ENCODE peak calls at places on chromosomes 4 and X, in seven cellular contexts. One of them, this sample, is unnamed.

GRCh38 chr4:5776510-5776909 is 65.5 kb downstream of the EVC start:
- DNase-seq in HCT116: no peak
- DNase-seq in HepG2: no peak
- DNase-seq in GM12878: no peak
- DNase-seq in K562: no peak
- DNase-seq in SK-N-SH: no peak
- DNase-seq in H1: no peak
- DNase-seq in this sample: no peak

GRCh38 chrX:120380699-120381098 is 18.8 kb downstream of the ATP1B4 start:
- DNase-seq in H1: no peak
- DNase-seq in GM12878: no peak
- DNase-seq in HepG2: peak; percentile 10
- DNase-seq in SK-N-SH: no peak
- DNase-seq in HCT116: peak; percentile 29
- DNase-seq in K562: no peak
- DNase-seq in this sample: no peak

GRCh38 chr4:140743194-140743931 is 12.8 kb downstream of the TBC1D9 start:
- DNase-seq in HepG2: peak; percentile 51
- DNase-seq in GM12878: peak; percentile 58
- DNase-seq in SK-N-SH: peak; percentile 12
- DNase-seq in HCT116: no peak
- DNase-seq in K562: no peak
- DNase-seq in H1: no peak
- DNase-seq in this sample: no peak

GRCh38 chr4:146333187-146333894 is 119.0 kb downstream of the REELD1 start:
- DNase-seq in HCT116: no peak
- DNase-seq in H1: no peak
- DNase-seq in SK-N-SH: no peak
- DNase-seq in GM12878: peak; percentile 59
- DNase-seq in K562: no peak
- DNase-seq in HepG2: peak; percentile 7
- DNase-seq in this sample: no peak

GRCh38 chr4:185587444-185588161 is 52.3 kb upstream of the PDLIM3 start:
- DNase-seq in H1: peak; percentile 77
- DNase-seq in GM12878: peak; percentile 26
- DNase-seq in HCT116: no peak
- DNase-seq in SK-N-SH: no peak
- DNase-seq in HepG2: no peak
- DNase-seq in K562: no peak
- DNase-seq in this sample: no peak

GRCh38 chr4:101818362-101818761 is 27.8 kb downstream of the BANK1 start:
- DNase-seq in SK-N-SH: no peak
- DNase-seq in K562: no peak
- DNase-seq in H1: no peak
- DNase-seq in HCT116: no peak
- DNase-seq in GM12878: no peak
- DNase-seq in HepG2: no peak
- DNase-seq in this sample: no peak

GRCh38 chr4:39514888-39515401 is 12.3 kb downstream of the UGDH start:
- DNase-seq in HCT116: peak; percentile 27
- DNase-seq in GM12878: no peak
- DNase-seq in K562: no peak
- DNase-seq in H1: no peak
- DNase-seq in SK-N-SH: no peak
- DNase-seq in HepG2: peak; percentile 99
- DNase-seq in this sample: no peak

GRCh38 chrX:51608766-51609165 is 9.9 kb downstream of the CENPVL3 start:
- DNase-seq in H1: no peak
- DNase-seq in HepG2: no peak
- DNase-seq in K562: no peak
- DNase-seq in GM12878: no peak
- DNase-seq in SK-N-SH: no peak
- DNase-seq in HCT116: no peak
- DNase-seq in this sample: no peak

GRCh38 chrX:103953353-103953752 is 9.1 kb upstream of the TMSB15B start:
- DNase-seq in HCT116: no peak
- DNase-seq in K562: no peak
- DNase-seq in HepG2: no peak
- DNase-seq in H1: no peak
- DNase-seq in SK-N-SH: no peak
- DNase-seq in GM12878: no peak
- DNase-seq in this sample: no peak

GRCh38 chr4:154254999-154255398 is 236.6 kb downstream of the DCHS2 start:
- DNase-seq in SK-N-SH: no peak
- DNase-seq in GM12878: no peak
- DNase-seq in H1: no peak
- DNase-seq in K562: no peak
- DNase-seq in HCT116: peak; percentile 2
- DNase-seq in HepG2: no peak
- DNase-seq in this sample: no peak

GRCh38 chr4:154292589-154292988 is 199.0 kb downstream of the DCHS2 start:
- DNase-seq in K562: no peak
- DNase-seq in H1: no peak
- DNase-seq in HepG2: no peak
- DNase-seq in GM12878: no peak
- DNase-seq in HCT116: no peak
- DNase-seq in SK-N-SH: no peak
- DNase-seq in this sample: no peak

GRCh38 chr4:101284546-101284945 is 62.8 kb downstream of the PPP3CA start:
- DNase-seq in SK-N-SH: no peak
- DNase-seq in K562: no peak
- DNase-seq in HepG2: no peak
- DNase-seq in H1: no peak
- DNase-seq in GM12878: no peak
- DNase-seq in HCT116: no peak
- DNase-seq in this sample: no peak

GRCh38 chrX:15128838-15129237 is 141.0 kb downstream of the ASB9 start:
- DNase-seq in HepG2: no peak
- DNase-seq in H1: no peak
- DNase-seq in HCT116: no peak
- DNase-seq in SK-N-SH: no peak
- DNase-seq in K562: no peak
- DNase-seq in GM12878: no peak
- DNase-seq in this sample: no peak

GRCh38 chr4:159174645-159175147 is 71.8 kb downstream of the RAPGEF2 start:
- DNase-seq in HCT116: no peak
- DNase-seq in K562: no peak
- DNase-seq in SK-N-SH: no peak
- DNase-seq in HepG2: no peak
- DNase-seq in GM12878: no peak
- DNase-seq in H1: no peak
- DNase-seq in this sample: no peak

GRCh38 chr4:125198916-125199315 is 115.8 kb upstream of the FAT4 start:
- DNase-seq in HepG2: no peak
- DNase-seq in H1: no peak
- DNase-seq in HCT116: no peak
- DNase-seq in GM12878: no peak
- DNase-seq in K562: no peak
- DNase-seq in SK-N-SH: no peak
- DNase-seq in this sample: no peak

GRCh38 chrX:151790421-151791160 is 56.0 kb downstream of the CNGA2 start:
- DNase-seq in HCT116: no peak
- DNase-seq in K562: no peak
- DNase-seq in H1: no peak
- DNase-seq in HepG2: no peak
- DNase-seq in SK-N-SH: no peak
- DNase-seq in GM12878: no peak
- DNase-seq in this sample: no peak

GRCh38 chr4:185304944-185305690 is 90.6 kb downstream of the LRP2BP start:
- DNase-seq in H1: peak; percentile 57
- DNase-seq in HepG2: peak; percentile 30
- DNase-seq in GM12878: peak; percentile 68
- DNase-seq in K562: no peak
- DNase-seq in SK-N-SH: peak; percentile 28
- DNase-seq in HCT116: no peak
- DNase-seq in this sample: no peak

GRCh38 chr4:141463678-141464077 is 172.7 kb upstream of the IL15 start:
- DNase-seq in H1: no peak
- DNase-seq in HCT116: no peak
- DNase-seq in GM12878: no peak
- DNase-seq in HepG2: no peak
- DNase-seq in SK-N-SH: no peak
- DNase-seq in K562: no peak
- DNase-seq in this sample: no peak

GRCh38 chrX:26026179-26026578 is 112.0 kb upstream of the MAGEB18 start:
- DNase-seq in H1: no peak
- DNase-seq in HepG2: no peak
- DNase-seq in HCT116: no peak
- DNase-seq in GM12878: no peak
- DNase-seq in SK-N-SH: no peak
- DNase-seq in K562: no peak
- DNase-seq in this sample: no peak

GRCh38 chr4:71941001-71941400 is 90.8 kb upstream of the NPFFR2 start:
- DNase-seq in HepG2: peak; percentile 1
- DNase-seq in GM12878: no peak
- DNase-seq in H1: no peak
- DNase-seq in K562: peak; percentile 12
- DNase-seq in SK-N-SH: peak; percentile 17
- DNase-seq in HCT116: peak; percentile 1
- DNase-seq in this sample: no peak

GRCh38 chrX:37942170-37942569 is 64.2 kb upstream of the SYTL5 start:
- DNase-seq in H1: no peak
- DNase-seq in K562: no peak
- DNase-seq in HepG2: no peak
- DNase-seq in SK-N-SH: no peak
- DNase-seq in GM12878: no peak
- DNase-seq in HCT116: no peak
- DNase-seq in this sample: no peak

DNA sequence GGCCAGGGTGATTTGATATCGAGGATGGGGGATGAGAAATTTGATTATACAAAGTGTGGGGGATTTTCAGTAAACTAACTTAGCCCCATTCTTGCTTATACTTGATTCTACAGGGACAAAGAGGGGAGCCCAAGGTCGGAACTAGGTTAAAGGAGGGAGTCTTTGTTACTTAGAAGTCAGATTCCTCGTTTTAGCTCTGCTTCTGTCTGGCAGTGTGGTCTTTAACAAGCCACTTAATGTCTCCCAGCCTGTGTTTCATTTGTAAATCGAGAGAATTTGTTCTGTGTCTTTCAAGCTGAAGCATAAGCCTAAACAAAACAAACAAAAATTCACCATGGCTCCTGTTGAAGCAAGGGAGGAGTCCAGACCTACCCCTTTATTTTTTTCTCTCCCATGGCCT is 62.8 kb upstream of the SYTL5 start:
- DNase-seq in SK-N-SH: no peak
- DNase-seq in GM12878: no peak
- DNase-seq in K562: no peak
- DNase-seq in H1: no peak
- DNase-seq in HCT116: no peak
- DNase-seq in HepG2: no peak
- DNase-seq in this sample: no peak
- TF ChIP-seq JUND in SK-N-SH: no peak
- TF ChIP-seq JUND in GM12878: no peak
- TF ChIP-seq JUND in K562: no peak
- TF ChIP-seq JUND in H1: no peak
- TF ChIP-seq JUND in HCT116: no peak
- TF ChIP-seq JUND in HepG2: no peak
- TF ChIP-seq JUND in this sample: no peak

DNA sequence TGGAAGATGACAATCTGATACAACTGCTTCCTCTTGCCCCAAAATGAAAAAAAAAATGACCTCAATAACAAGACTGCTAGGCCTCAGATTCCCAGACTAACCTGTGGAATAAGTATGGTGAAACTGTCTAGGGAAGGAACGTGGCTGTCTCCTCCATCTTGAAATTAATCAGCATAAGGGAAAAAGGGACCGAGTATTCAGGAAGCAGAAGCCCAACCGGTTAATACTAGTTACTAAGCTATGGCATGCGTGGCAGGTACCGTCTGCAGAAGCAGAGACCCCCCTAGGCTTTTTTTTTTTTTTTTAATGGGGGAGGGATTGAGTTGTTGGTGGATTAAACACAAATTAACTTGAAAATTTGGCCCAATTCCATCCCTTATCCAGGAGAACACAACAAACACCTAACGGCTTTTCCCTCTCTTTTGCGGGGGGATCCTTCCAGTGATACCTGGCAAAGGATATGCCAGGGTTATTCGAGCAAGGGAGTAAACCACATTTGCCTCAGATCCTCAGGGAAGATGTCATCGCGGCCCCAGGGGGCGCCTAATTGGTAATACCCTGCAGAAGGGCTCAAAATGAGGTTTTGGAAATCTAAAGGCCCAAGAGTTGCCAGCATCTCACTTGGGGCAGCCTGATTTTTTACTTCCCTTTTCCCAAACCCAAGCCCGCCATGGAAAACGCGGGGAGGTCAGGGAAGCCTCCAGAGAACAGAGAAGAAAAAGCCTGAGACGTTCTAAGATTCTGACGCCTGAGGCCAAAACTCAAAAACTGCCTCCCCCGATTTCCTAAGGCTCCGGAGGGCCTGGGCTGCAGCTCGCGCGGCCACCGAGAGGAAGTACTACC is 853 bp downstream of the RLIM start:
- DNase-seq in GM12878: no peak
- DNase-seq in HepG2: peak; percentile 6
- DNase-seq in K562: peak; percentile 12
- DNase-seq in HCT116: no peak
- DNase-seq in H1: no peak
- DNase-seq in SK-N-SH: peak; percentile 26
- DNase-seq in this sample: no peak
- TF ChIP-seq JUND in GM12878: no peak
- TF ChIP-seq JUND in HepG2: no peak
- TF ChIP-seq JUND in K562: no peak
- TF ChIP-seq JUND in HCT116: no peak
- TF ChIP-seq JUND in H1: no peak
- TF ChIP-seq JUND in SK-N-SH: no peak
- TF ChIP-seq JUND in this sample: no peak

GRCh38 chrX:73913580-73913979 is 350.6 kb downstream of the CHIC1 start:
- DNase-seq in GM12878: no peak
- DNase-seq in HepG2: peak; percentile 3
- DNase-seq in SK-N-SH: no peak
- DNase-seq in K562: no peak
- DNase-seq in HCT116: no peak
- DNase-seq in H1: no peak
- DNase-seq in this sample: no peak

GRCh38 chrX:73922856-73923429 is 359.9 kb downstream of the CHIC1 start:
- DNase-seq in K562: no peak
- DNase-seq in HepG2: no peak
- DNase-seq in SK-N-SH: no peak
- DNase-seq in HCT116: no peak
- DNase-seq in GM12878: no peak
- DNase-seq in H1: no peak
- DNase-seq in this sample: no peak

GRCh38 chrX:73916489-73916888 is 353.5 kb downstream of the CHIC1 start:
- DNase-seq in K562: no peak
- DNase-seq in GM12878: no peak
- DNase-seq in HepG2: no peak
- DNase-seq in H1: no peak
- DNase-seq in SK-N-SH: no peak
- DNase-seq in HCT116: no peak
- DNase-seq in this sample: no peak

GRCh38 chrX:73916931-73917657 is 354.1 kb downstream of the CHIC1 start:
- DNase-seq in HepG2: no peak
- DNase-seq in K562: no peak
- DNase-seq in H1: no peak
- DNase-seq in HCT116: peak; percentile 4
- DNase-seq in SK-N-SH: no peak
- DNase-seq in GM12878: no peak
- DNase-seq in this sample: no peak
- TF ChIP-seq JUND in HepG2: no peak
- TF ChIP-seq JUND in K562: no peak
- TF ChIP-seq JUND in H1: peak; percentile 8
- TF ChIP-seq JUND in HCT116: peak; percentile 20
- TF ChIP-seq JUND in SK-N-SH: peak; percentile 88
- TF ChIP-seq JUND in GM12878: no peak
- TF ChIP-seq JUND in this sample: no peak

GRCh38 chr4:109077486-109077885 is 225.0 kb downstream of the COL25A1 start:
- DNase-seq in HepG2: no peak
- DNase-seq in K562: no peak
- DNase-seq in GM12878: no peak
- DNase-seq in HCT116: no peak
- DNase-seq in H1: no peak
- DNase-seq in SK-N-SH: no peak
- DNase-seq in this sample: no peak
- TF ChIP-seq JUND in HepG2: no peak
- TF ChIP-seq JUND in K562: no peak
- TF ChIP-seq JUND in GM12878: no peak
- TF ChIP-seq JUND in HCT116: no peak
- TF ChIP-seq JUND in H1: no peak
- TF ChIP-seq JUND in SK-N-SH: no peak
- TF ChIP-seq JUND in this sample: no peak

This sample was measured in T47D.